ENCODE peak calls at places on chromosomes 4 and X, in nine cellular contexts. X, A, P, G, O, M, L, K and Z are unnamed samples.

GRCh38 chr4:25095756-25096552 is 64.3 kb downstream of the SEPSECS start:
- DNase-seq in A (no peak), M (no peak), L (no peak), X (no peak), K (no peak), G (no peak), O (no peak), P (no peak), Z (no peak)

GRCh38 chr4:6403400-6403685 is 69.1 kb downstream of the PPP2R2C start:
- DNase-seq in P (no peak), G (no peak), O (no peak), L (no peak), M (no peak), A (no peak), X (no peak), K (no peak), Z (no peak)

GRCh38 chr4:38449506-38450174 is 214.4 kb upstream of the KLF3 start:
- DNase-seq in G (no peak), X (peak; percentile 7), K (no peak), P (peak; percentile 45), M (peak; percentile 38), O (no peak), L (no peak), A (no peak), Z (no peak)

GRCh38 chrX:19799319-19800182 is 87.8 kb downstream of the SH3KBP1 start:
- DNase-seq in M (no peak), X (peak; percentile 33), K (no peak), A (no peak), G (peak; percentile 19), O (peak; percentile 61), L (no peak), P (peak; percentile 72), Z (no peak)

GRCh38 chrX:109822861-109823260 is 89.8 kb upstream of the ACSL4 start:
- DNase-seq in X (no peak), M (no peak), L (no peak), A (no peak), P (no peak), K (no peak), O (no peak), G (no peak), Z (no peak)

GRCh38 chr4:3524920-3525319 is 7.3 kb downstream of the LRPAP1 start:
- DNase-seq in O (no peak), A (peak; percentile 56), K (peak; percentile 59), X (peak; percentile 5), P (no peak), M (no peak), G (no peak), L (no peak), Z (no peak)

GRCh38 chr4:7513731-7514130 is 79.0 kb upstream of the PSAPL1 start:
- DNase-seq in L (no peak), K (no peak), M (no peak), X (no peak), G (no peak), A (no peak), O (no peak), P (peak; percentile 38), Z (no peak)

GRCh38 chr4:186725422-186726149 is 1.9 kb upstream of the FAT1 start:
- DNase-seq in O (no peak), P (peak; percentile 86), M (peak; percentile 92), K (peak; percentile 76), L (no peak), G (peak; percentile 83), X (peak; percentile 93), A (peak; percentile 90), Z (no peak)

GRCh38 chrX:129934461-129934860 is 28.5 kb downstream of the UTP14A start:
- DNase-seq in M (no peak), O (no peak), K (no peak), L (no peak), G (no peak), P (no peak), A (no peak), X (no peak), Z (no peak)

GRCh38 chrX:150574824-150575409 is 6.5 kb downstream of the MTM1 start:
- DNase-seq in O (peak; percentile 24), L (no peak), K (no peak), P (no peak), X (no peak), A (no peak), G (no peak), M (no peak), Z (no peak)

GRCh38 chr4:22416403-22416802 is 99.5 kb downstream of the ADGRA3 start:
- DNase-seq in K (no peak), P (peak; percentile 1), O (no peak), A (no peak), M (no peak), G (no peak), L (no peak), X (peak; percentile 57), Z (no peak)

GRCh38 chr4:129900430-129900953 is 804.5 kb downstream of the C4orf33 start:
- DNase-seq in K (no peak), P (no peak), L (no peak), A (no peak), O (no peak), M (no peak), X (no peak), G (no peak), Z (no peak)

GRCh38 chr4:143514432-143514831 is 930 bp downstream of the SMARCA5 start:
- DNase-seq in M (peak; percentile 53), X (peak; percentile 61), G (peak; percentile 40), A (peak; percentile 81), L (no peak), O (peak; percentile 28), P (peak; percentile 45), K (peak; percentile 73), Z (no peak)

GRCh38 chr4:74768857-74769525 is 25.3 kb downstream of the BTC start:
- DNase-seq in A (no peak), L (peak; percentile 37), K (no peak), O (no peak), G (peak; percentile 9), M (peak; percentile 35), P (no peak), X (peak; percentile 50), Z (no peak)

GRCh38 chrX:1472975-1473374 is 20.3 kb upstream of the ASMTL start:
- DNase-seq in M (no peak), O (no peak), L (no peak), A (no peak), G (no peak), K (no peak), P (no peak), X (no peak), Z (no peak)

GRCh38 chrX:23634181-23634580 is 33.1 kb upstream of the PRDX4 start:
- DNase-seq in M (no peak), G (no peak), O (no peak), K (no peak), P (no peak), L (no peak), A (no peak), X (peak; percentile 18), Z (no peak)
- TF ChIP-seq CTCF in M (no peak), G (no peak), O (peak; percentile 48), K (no peak), P (no peak), L (peak; percentile 5), A (no peak), X (peak; percentile 28), Z (no peak)

GRCh38 chrX:151920530-151920929 is 7.8 kb downstream of the MAGEA4 start:
- DNase-seq in X (no peak), M (no peak), L (no peak), K (no peak), G (no peak), O (no peak), A (no peak), P (no peak), Z (no peak)
- TF ChIP-seq CTCF in X (no peak), M (no peak), L (no peak), K (no peak), G (no peak), O (no peak), A (no peak), P (no peak), Z (no peak)

DNA sequence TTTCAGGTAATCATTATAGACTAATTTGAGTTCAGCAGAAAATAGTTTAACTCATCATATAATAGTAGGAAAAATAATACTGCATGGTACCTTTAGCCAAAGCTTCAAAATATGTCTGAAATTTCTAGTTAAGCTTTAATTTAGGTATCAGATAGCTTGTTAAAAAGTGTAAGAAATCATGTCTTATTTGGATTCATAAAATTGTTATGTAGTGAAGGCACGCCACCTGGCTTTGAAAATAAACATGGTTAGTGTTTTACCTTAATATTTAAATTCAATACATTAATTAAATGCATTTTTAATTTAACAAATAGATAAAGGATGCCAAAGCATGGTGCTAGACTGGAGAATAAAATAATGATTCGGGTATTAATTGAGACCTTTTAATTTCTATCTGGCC is 211.4 kb downstream of the FSTL5 start:
- DNase-seq in K (no peak), P (no peak), A (no peak), G (no peak), X (peak; percentile 34), M (no peak), O (no peak), L (no peak), Z (no peak)
- TF ChIP-seq CTCF in K (no peak), P (no peak), A (no peak), G (no peak), X (peak; percentile 32), M (no peak), O (peak; percentile 17), L (no peak), Z (no peak)

DNA sequence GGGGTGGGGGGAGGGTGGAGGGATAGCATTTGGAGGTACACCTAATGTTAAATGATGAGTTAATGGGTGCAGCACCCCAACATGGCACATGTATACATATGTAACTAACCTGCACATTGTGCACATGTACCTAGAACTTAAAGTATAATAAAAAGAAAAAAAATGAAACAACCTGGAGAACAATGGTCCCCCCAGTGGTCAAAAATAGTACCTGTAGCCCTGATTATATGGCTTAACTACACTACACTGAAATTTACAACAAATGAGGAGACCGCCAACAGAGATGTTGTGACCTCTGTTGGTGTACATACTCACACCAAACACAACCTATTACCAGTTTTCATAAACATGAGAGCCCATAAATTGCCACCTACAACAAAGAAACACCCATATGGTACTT is 7.3 kb upstream of the MAGEE1 start:
- DNase-seq in A (no peak), L (no peak), K (no peak), M (no peak), P (no peak), X (peak; percentile 2), O (peak; percentile 2), G (no peak), Z (no peak)
- TF ChIP-seq CTCF in A (no peak), L (peak; percentile 6), K (no peak), M (no peak), P (peak; percentile 23), X (no peak), O (peak; percentile 36), G (no peak), Z (peak; percentile 18)